ENCODE peak calls at places on chromosome 2, in eight cellular contexts. One of them, this sample, is unnamed.

GRCh38 chr2:36562973-36563532 is 34.9 kb downstream of the FEZ2 start:
- DNase-seq in NCI-H2081: no peak
- DNase-seq in right lobe of liver: no peak
- DNase-seq in cardiac fibroblast: peak; percentile 82
- DNase-seq in glutamatergic neuron: no peak
- DNase-seq in NCI-H345: no peak
- DNase-seq in OCI-LY7: no peak
- DNase-seq in activated effector memory CD4-positive, alpha-beta T cell treated with Interleukin-2 at 50 U/mL for 16 hours: no peak
- DNase-seq in this sample: no peak

GRCh38 chr2:134384131-134384530 is 130.3 kb downstream of the MGAT5 start:
- DNase-seq in NCI-H2081: no peak
- DNase-seq in right lobe of liver: no peak
- DNase-seq in cardiac fibroblast: no peak
- DNase-seq in glutamatergic neuron: no peak
- DNase-seq in NCI-H345: no peak
- DNase-seq in OCI-LY7: no peak
- DNase-seq in activated effector memory CD4-positive, alpha-beta T cell treated with Interleukin-2 at 50 U/mL for 16 hours: no peak
- DNase-seq in this sample: no peak

GRCh38 chr2:55311444-55311870 is 42.4 kb upstream of the MTIF2 start:
- DNase-seq in NCI-H2081: no peak
- DNase-seq in right lobe of liver: no peak
- DNase-seq in cardiac fibroblast: peak; percentile 63
- DNase-seq in glutamatergic neuron: no peak
- DNase-seq in NCI-H345: no peak
- DNase-seq in OCI-LY7: peak; percentile 8
- DNase-seq in activated effector memory CD4-positive, alpha-beta T cell treated with Interleukin-2 at 50 U/mL for 16 hours: no peak
- DNase-seq in this sample: no peak

GRCh38 chr2:186559848-186560247 is 30.0 kb upstream of the ITGAV start:
- DNase-seq in NCI-H2081: no peak
- DNase-seq in right lobe of liver: no peak
- DNase-seq in cardiac fibroblast: no peak
- DNase-seq in glutamatergic neuron: no peak
- DNase-seq in NCI-H345: no peak
- DNase-seq in OCI-LY7: no peak
- DNase-seq in activated effector memory CD4-positive, alpha-beta T cell treated with Interleukin-2 at 50 U/mL for 16 hours: no peak
- DNase-seq in this sample: no peak

GRCh38 chr2:94759211-94759610 is 112.0 kb upstream of the TEKT4 start:
- DNase-seq in NCI-H2081: no peak
- DNase-seq in right lobe of liver: no peak
- DNase-seq in cardiac fibroblast: no peak
- DNase-seq in glutamatergic neuron: no peak
- DNase-seq in NCI-H345: no peak
- DNase-seq in OCI-LY7: peak; percentile 25
- DNase-seq in activated effector memory CD4-positive, alpha-beta T cell treated with Interleukin-2 at 50 U/mL for 16 hours: no peak
- DNase-seq in this sample: no peak

GRCh38 chr2:197184959-197185586 is 125.5 kb downstream of the ANKRD44 start:
- DNase-seq in NCI-H2081: no peak
- DNase-seq in right lobe of liver: peak; percentile 98
- DNase-seq in cardiac fibroblast: peak; percentile 85
- DNase-seq in glutamatergic neuron: no peak
- DNase-seq in NCI-H345: no peak
- DNase-seq in OCI-LY7: no peak
- DNase-seq in activated effector memory CD4-positive, alpha-beta T cell treated with Interleukin-2 at 50 U/mL for 16 hours: no peak
- DNase-seq in this sample: peak; percentile 30

GRCh38 chr2:71473346-71474035 is 20.1 kb downstream of the DYSF start:
- DNase-seq in NCI-H2081: no peak
- DNase-seq in right lobe of liver: no peak
- DNase-seq in cardiac fibroblast: no peak
- DNase-seq in glutamatergic neuron: no peak
- DNase-seq in NCI-H345: no peak
- DNase-seq in OCI-LY7: no peak
- DNase-seq in activated effector memory CD4-positive, alpha-beta T cell treated with Interleukin-2 at 50 U/mL for 16 hours: no peak
- DNase-seq in this sample: no peak

GRCh38 chr2:12008425-12009061 is 262.1 kb downstream of the LPIN1 start:
- DNase-seq in NCI-H2081: no peak
- DNase-seq in right lobe of liver: no peak
- DNase-seq in cardiac fibroblast: peak; percentile 68
- DNase-seq in glutamatergic neuron: no peak
- DNase-seq in NCI-H345: no peak
- DNase-seq in OCI-LY7: no peak
- DNase-seq in activated effector memory CD4-positive, alpha-beta T cell treated with Interleukin-2 at 50 U/mL for 16 hours: no peak
- DNase-seq in this sample: no peak

GRCh38 chr2:240554767-240555493 is 2.9 kb downstream of the ANKMY1 start:
- DNase-seq in NCI-H2081: no peak
- DNase-seq in right lobe of liver: no peak
- DNase-seq in cardiac fibroblast: no peak
- DNase-seq in glutamatergic neuron: no peak
- DNase-seq in NCI-H345: no peak
- DNase-seq in OCI-LY7: no peak
- DNase-seq in activated effector memory CD4-positive, alpha-beta T cell treated with Interleukin-2 at 50 U/mL for 16 hours: no peak
- DNase-seq in this sample: no peak

GRCh38 chr2:220469201-220469600 is 841.8 kb downstream of the SLC4A3 start:
- DNase-seq in NCI-H2081: no peak
- DNase-seq in right lobe of liver: no peak
- DNase-seq in cardiac fibroblast: peak; percentile 64
- DNase-seq in glutamatergic neuron: no peak
- DNase-seq in NCI-H345: no peak
- DNase-seq in OCI-LY7: no peak
- DNase-seq in activated effector memory CD4-positive, alpha-beta T cell treated with Interleukin-2 at 50 U/mL for 16 hours: no peak
- DNase-seq in this sample: no peak

GRCh38 chr2:8677646-8678592 is 3.9 kb upstream of the ID2 start:
- DNase-seq in NCI-H2081: peak; percentile 75
- DNase-seq in right lobe of liver: peak; percentile 76
- DNase-seq in cardiac fibroblast: peak; percentile 41
- DNase-seq in glutamatergic neuron: peak; percentile 30
- DNase-seq in NCI-H345: peak; percentile 80
- DNase-seq in OCI-LY7: peak; percentile 41
- DNase-seq in activated effector memory CD4-positive, alpha-beta T cell treated with Interleukin-2 at 50 U/mL for 16 hours: peak; percentile 27
- DNase-seq in this sample: peak; percentile 58

GRCh38 chr2:38192976-38193375 is 117.0 kb upstream of the CYP1B1 start:
- DNase-seq in NCI-H2081: no peak
- DNase-seq in right lobe of liver: no peak
- DNase-seq in cardiac fibroblast: no peak
- DNase-seq in glutamatergic neuron: no peak
- DNase-seq in NCI-H345: no peak
- DNase-seq in OCI-LY7: no peak
- DNase-seq in activated effector memory CD4-positive, alpha-beta T cell treated with Interleukin-2 at 50 U/mL for 16 hours: no peak
- DNase-seq in this sample: no peak

GRCh38 chr2:43218550-43219382 is 7.6 kb downstream of the ZFP36L2 start:
- DNase-seq in NCI-H2081: no peak
- DNase-seq in right lobe of liver: peak; percentile 74
- DNase-seq in cardiac fibroblast: peak; percentile 39
- DNase-seq in glutamatergic neuron: no peak
- DNase-seq in NCI-H345: no peak
- DNase-seq in OCI-LY7: peak; percentile 90
- DNase-seq in activated effector memory CD4-positive, alpha-beta T cell treated with Interleukin-2 at 50 U/mL for 16 hours: peak; percentile 75
- DNase-seq in this sample: no peak

GRCh38 chr2:31523871-31524492 is 56.8 kb downstream of the SRD5A2 start:
- DNase-seq in NCI-H2081: peak; percentile 70
- DNase-seq in right lobe of liver: no peak
- DNase-seq in cardiac fibroblast: peak; percentile 73
- DNase-seq in glutamatergic neuron: peak; percentile 73
- DNase-seq in NCI-H345: peak; percentile 62
- DNase-seq in OCI-LY7: peak; percentile 69
- DNase-seq in activated effector memory CD4-positive, alpha-beta T cell treated with Interleukin-2 at 50 U/mL for 16 hours: peak; percentile 4
- DNase-seq in this sample: peak; percentile 69

GRCh38 chr2:219496781-219497494 is 1.8 kb upstream of the GMPPA start:
- DNase-seq in NCI-H2081: no peak
- DNase-seq in right lobe of liver: no peak
- DNase-seq in cardiac fibroblast: no peak
- DNase-seq in glutamatergic neuron: no peak
- DNase-seq in NCI-H345: peak; percentile 37
- DNase-seq in OCI-LY7: no peak
- DNase-seq in activated effector memory CD4-positive, alpha-beta T cell treated with Interleukin-2 at 50 U/mL for 16 hours: no peak
- DNase-seq in this sample: no peak

GRCh38 chr2:30249354-30249753 is 18.0 kb downstream of the LBH start:
- DNase-seq in NCI-H2081: no peak
- DNase-seq in right lobe of liver: no peak
- DNase-seq in cardiac fibroblast: no peak
- DNase-seq in glutamatergic neuron: no peak
- DNase-seq in NCI-H345: no peak
- DNase-seq in OCI-LY7: no peak
- DNase-seq in activated effector memory CD4-positive, alpha-beta T cell treated with Interleukin-2 at 50 U/mL for 16 hours: no peak
- DNase-seq in this sample: no peak

GRCh38 chr2:26740890-26741302 is 23.2 kb upstream of the SLC35F6 start:
- DNase-seq in NCI-H2081: no peak
- DNase-seq in right lobe of liver: no peak
- DNase-seq in cardiac fibroblast: no peak
- DNase-seq in glutamatergic neuron: peak; percentile 75
- DNase-seq in NCI-H345: no peak
- DNase-seq in OCI-LY7: no peak
- DNase-seq in activated effector memory CD4-positive, alpha-beta T cell treated with Interleukin-2 at 50 U/mL for 16 hours: no peak
- DNase-seq in this sample: no peak

GRCh38 chr2:236616031-236616430 is 46.4 kb downstream of the ACKR3 start:
- DNase-seq in NCI-H2081: no peak
- DNase-seq in right lobe of liver: no peak
- DNase-seq in cardiac fibroblast: no peak
- DNase-seq in glutamatergic neuron: no peak
- DNase-seq in NCI-H345: no peak
- DNase-seq in OCI-LY7: no peak
- DNase-seq in activated effector memory CD4-positive, alpha-beta T cell treated with Interleukin-2 at 50 U/mL for 16 hours: no peak
- DNase-seq in this sample: no peak

GRCh38 chr2:136141510-136142154 is 23.7 kb upstream of the CXCR4 start:
- DNase-seq in NCI-H2081: peak; percentile 98
- DNase-seq in right lobe of liver: no peak
- DNase-seq in cardiac fibroblast: no peak
- DNase-seq in glutamatergic neuron: peak; percentile 38
- DNase-seq in NCI-H345: peak; percentile 98
- DNase-seq in OCI-LY7: no peak
- DNase-seq in activated effector memory CD4-positive, alpha-beta T cell treated with Interleukin-2 at 50 U/mL for 16 hours: no peak
- DNase-seq in this sample: no peak

GRCh38 chr2:11534746-11535484 is 1.1 kb downstream of the GREB1 start:
- DNase-seq in NCI-H2081: no peak
- DNase-seq in right lobe of liver: no peak
- DNase-seq in cardiac fibroblast: no peak
- DNase-seq in glutamatergic neuron: no peak
- DNase-seq in NCI-H345: no peak
- DNase-seq in OCI-LY7: no peak
- DNase-seq in activated effector memory CD4-positive, alpha-beta T cell treated with Interleukin-2 at 50 U/mL for 16 hours: no peak
- DNase-seq in this sample: no peak

GRCh38 chr2:174768557-174768956 is 4.3 kb upstream of the CHRNA1 start:
- DNase-seq in NCI-H2081: no peak
- DNase-seq in right lobe of liver: no peak
- DNase-seq in cardiac fibroblast: no peak
- DNase-seq in glutamatergic neuron: peak; percentile 40
- DNase-seq in NCI-H345: no peak
- DNase-seq in OCI-LY7: no peak
- DNase-seq in activated effector memory CD4-positive, alpha-beta T cell treated with Interleukin-2 at 50 U/mL for 16 hours: no peak
- DNase-seq in this sample: no peak

GRCh38 chr2:46806526-46806925 is 109.1 kb downstream of the MCFD2 start:
- DNase-seq in NCI-H2081: no peak
- DNase-seq in right lobe of liver: no peak
- DNase-seq in cardiac fibroblast: peak; percentile 85
- DNase-seq in glutamatergic neuron: no peak
- DNase-seq in NCI-H345: no peak
- DNase-seq in OCI-LY7: no peak
- DNase-seq in activated effector memory CD4-positive, alpha-beta T cell treated with Interleukin-2 at 50 U/mL for 16 hours: no peak
- DNase-seq in this sample: no peak

GRCh38 chr2:180258041-180258537 is 251.0 kb upstream of the CWC22 start:
- DNase-seq in NCI-H2081: no peak
- DNase-seq in right lobe of liver: no peak
- DNase-seq in cardiac fibroblast: no peak
- DNase-seq in glutamatergic neuron: no peak
- DNase-seq in NCI-H345: no peak
- DNase-seq in OCI-LY7: no peak
- DNase-seq in activated effector memory CD4-positive, alpha-beta T cell treated with Interleukin-2 at 50 U/mL for 16 hours: no peak
- DNase-seq in this sample: no peak

GRCh38 chr2:27963454-27963853 is 72.9 kb downstream of the BABAM2 start:
- DNase-seq in NCI-H2081: no peak
- DNase-seq in right lobe of liver: no peak
- DNase-seq in cardiac fibroblast: no peak
- DNase-seq in glutamatergic neuron: no peak
- DNase-seq in NCI-H345: no peak
- DNase-seq in OCI-LY7: no peak
- DNase-seq in activated effector memory CD4-positive, alpha-beta T cell treated with Interleukin-2 at 50 U/mL for 16 hours: no peak
- DNase-seq in this sample: no peak

GRCh38 chr2:165568361-165568760 is 98.9 kb downstream of the CSRNP3 start:
- DNase-seq in NCI-H2081: no peak
- DNase-seq in right lobe of liver: no peak
- DNase-seq in cardiac fibroblast: no peak
- DNase-seq in glutamatergic neuron: no peak
- DNase-seq in NCI-H345: no peak
- DNase-seq in OCI-LY7: no peak
- DNase-seq in activated effector memory CD4-positive, alpha-beta T cell treated with Interleukin-2 at 50 U/mL for 16 hours: no peak
- DNase-seq in this sample: no peak

GRCh38 chr2:127584047-127584446 is 48.6 kb downstream of the MYO7B start:
- DNase-seq in NCI-H2081: no peak
- DNase-seq in right lobe of liver: no peak
- DNase-seq in cardiac fibroblast: no peak
- DNase-seq in glutamatergic neuron: no peak
- DNase-seq in NCI-H345: no peak
- DNase-seq in OCI-LY7: no peak
- DNase-seq in activated effector memory CD4-positive, alpha-beta T cell treated with Interleukin-2 at 50 U/mL for 16 hours: no peak
- DNase-seq in this sample: no peak

GRCh38 chr2:159202568-159203071 is 83.9 kb downstream of the WDSUB1 start:
- DNase-seq in NCI-H2081: no peak
- DNase-seq in right lobe of liver: no peak
- DNase-seq in cardiac fibroblast: peak; percentile 98
- DNase-seq in glutamatergic neuron: no peak
- DNase-seq in NCI-H345: no peak
- DNase-seq in OCI-LY7: no peak
- DNase-seq in activated effector memory CD4-positive, alpha-beta T cell treated with Interleukin-2 at 50 U/mL for 16 hours: no peak
- DNase-seq in this sample: no peak

GRCh38 chr2:120344991-120345975 is 653 bp upstream of the INHBB start:
- DNase-seq in NCI-H2081: peak; percentile 66
- DNase-seq in right lobe of liver: no peak
- DNase-seq in cardiac fibroblast: no peak
- DNase-seq in glutamatergic neuron: peak; percentile 56
- DNase-seq in NCI-H345: peak; percentile 57
- DNase-seq in OCI-LY7: no peak
- DNase-seq in activated effector memory CD4-positive, alpha-beta T cell treated with Interleukin-2 at 50 U/mL for 16 hours: no peak
- DNase-seq in this sample: no peak

GRCh38 chr2:219630770-219631405 is 3.5 kb downstream of the SLC4A3 start:
- DNase-seq in NCI-H2081: no peak
- DNase-seq in right lobe of liver: peak; percentile 35
- DNase-seq in cardiac fibroblast: no peak
- DNase-seq in glutamatergic neuron: no peak
- DNase-seq in NCI-H345: peak; percentile 15
- DNase-seq in OCI-LY7: no peak
- DNase-seq in activated effector memory CD4-positive, alpha-beta T cell treated with Interleukin-2 at 50 U/mL for 16 hours: no peak
- DNase-seq in this sample: no peak

GRCh38 chr2:37271376-37272067 is 40.1 kb downstream of the NDUFAF7 start:
- DNase-seq in NCI-H2081: no peak
- DNase-seq in right lobe of liver: no peak
- DNase-seq in cardiac fibroblast: no peak
- DNase-seq in glutamatergic neuron: no peak
- DNase-seq in NCI-H345: no peak
- DNase-seq in OCI-LY7: no peak
- DNase-seq in activated effector memory CD4-positive, alpha-beta T cell treated with Interleukin-2 at 50 U/mL for 16 hours: no peak
- DNase-seq in this sample: no peak

GRCh38 chr2:8357738-8358137 is 324.1 kb upstream of the ID2 start:
- DNase-seq in NCI-H2081: no peak
- DNase-seq in right lobe of liver: no peak
- DNase-seq in cardiac fibroblast: no peak
- DNase-seq in glutamatergic neuron: no peak
- DNase-seq in NCI-H345: no peak
- DNase-seq in OCI-LY7: no peak
- DNase-seq in activated effector memory CD4-positive, alpha-beta T cell treated with Interleukin-2 at 50 U/mL for 16 hours: no peak
- DNase-seq in this sample: no peak